ENCODE peak calls at places on chromosome X, in seven cellular contexts. D, K, E, B, Y, A and Z are unnamed samples.

GRCh38 chrX:124026529-124026928 is 65.0 kb downstream of the STAG2 start:
- DNase-seq in D (no peak), K (no peak), E (no peak), B (no peak), Y (no peak), A (no peak), Z (no peak)

GRCh38 chrX:10350991-10351390 is 194.2 kb downstream of the CLCN4 start:
- DNase-seq in D (peak), K (no peak), E (no peak), B (no peak), Y (no peak), A (no peak), Z (no peak)

GRCh38 chrX:139890991-139891700 is 41.7 kb downstream of the ATP11C start:
- DNase-seq in D (peak), K (no peak), E (no peak), B (no peak), Y (no peak), A (no peak), Z (no peak)

GRCh38 chrX:150508461-150509367 is 59.7 kb upstream of the MTM1 start:
- DNase-seq in D (peak), K (no peak), E (no peak), B (no peak), Y (peak), A (peak), Z (no peak)

GRCh38 chrX:1307626-1308340 is 28.8 kb upstream of the IL3RA start:
- DNase-seq in D (no peak), K (no peak), E (no peak), B (no peak), Y (no peak), A (no peak), Z (no peak)

GRCh38 chrX:20623448-20623847 is 356.7 kb upstream of the RPS6KA3 start:
- DNase-seq in D (no peak), K (no peak), E (peak), B (peak), Y (no peak), A (no peak), Z (no peak)

GRCh38 chrX:115023139-115023538 is 5.7 kb upstream of the IL13RA2 start:
- DNase-seq in D (peak), K (no peak), E (no peak), B (peak), Y (no peak), A (no peak), Z (peak)

GRCh38 chrX:50680990-50681389 is 133.0 kb downstream of the SHROOM4 start:
- DNase-seq in D (no peak), K (no peak), E (no peak), B (no peak), Y (no peak), A (no peak), Z (peak)

GRCh38 chrX:153820601-153821000 is 9.7 kb downstream of the PDZD4 start:
- DNase-seq in D (no peak), K (no peak), E (no peak), B (no peak), Y (no peak), A (no peak), Z (no peak)

GRCh38 chrX:50117477-50117876 is 83.3 kb downstream of the AKAP4 start:
- DNase-seq in D (no peak), K (no peak), E (no peak), B (no peak), Y (no peak), A (no peak), Z (no peak)

GRCh38 chrX:2584659-2585470 is 84.1 kb upstream of the DHRSX start:
- DNase-seq in D (no peak), K (no peak), E (no peak), B (no peak), Y (no peak), A (no peak), Z (no peak)

GRCh38 chrX:53080628-53081580 is 1.3 kb upstream of the TSPYL2 start:
- DNase-seq in D (peak), K (no peak), E (no peak), B (no peak), Y (peak), A (no peak), Z (no peak)

GRCh38 chrX:136630881-136631280 is 17.1 kb upstream of the CD40LG start:
- DNase-seq in D (no peak), K (no peak), E (no peak), B (no peak), Y (no peak), A (no peak), Z (no peak)

GRCh38 chrX:118528089-118528753 is 32.6 kb downstream of the DOCK11 start:
- DNase-seq in D (no peak), K (no peak), E (no peak), B (no peak), Y (no peak), A (no peak), Z (no peak)

GRCh38 chrX:54920610-54921426 is at the start of gene TRO:
- DNase-seq in D (peak), K (no peak), E (no peak), B (no peak), Y (peak), A (no peak), Z (peak)

GRCh38 chrX:38732866-38733265 is 68.4 kb upstream of the MID1IP1 start:
- DNase-seq in D (no peak), K (no peak), E (no peak), B (no peak), Y (no peak), A (no peak), Z (no peak)

GRCh38 chrX:48613502-48614160 is 16.3 kb downstream of the WDR13 start:
- DNase-seq in D (peak), K (no peak), E (no peak), B (no peak), Y (no peak), A (no peak), Z (no peak)

GRCh38 chrX:80879143-80879542 is 69.5 kb upstream of the BRWD3 start:
- DNase-seq in D (no peak), K (no peak), E (no peak), B (no peak), Y (no peak), A (no peak), Z (no peak)

GRCh38 chrX:35699642-35700041 is 98.5 kb upstream of the MAGEB16 start:
- DNase-seq in D (no peak), K (no peak), E (no peak), B (no peak), Y (no peak), A (no peak), Z (no peak)

GRCh38 chrX:49838374-49838773 is 9.3 kb downstream of the PAGE4 start:
- DNase-seq in D (peak), K (peak), E (peak), B (peak), Y (no peak), A (no peak), Z (peak)

GRCh38 chrX:133265331-133265730 is 47.2 kb upstream of the TFDP3 start:
- DNase-seq in D (no peak), K (peak), E (no peak), B (no peak), Y (no peak), A (no peak), Z (no peak)

GRCh38 chrX:2391869-2392606 is 108.7 kb downstream of the DHRSX start:
- DNase-seq in D (peak), K (peak), E (peak), B (peak), Y (no peak), A (no peak), Z (no peak)

GRCh38 chrX:153635788-153636668 is 11.0 kb upstream of the DUSP9 start:
- DNase-seq in D (no peak), K (peak), E (peak), B (no peak), Y (no peak), A (no peak), Z (peak)

GRCh38 chrX:77901506-77901905 is 2.2 kb downstream of the COX7B start:
- DNase-seq in D (no peak), K (no peak), E (no peak), B (no peak), Y (no peak), A (no peak), Z (no peak)

GRCh38 chrX:109880629-109881028 is 122.3 kb upstream of the TMEM164 start:
- DNase-seq in D (no peak), K (peak), E (no peak), B (no peak), Y (no peak), A (no peak), Z (peak)

GRCh38 chrX:21374994-21375794 is 976 bp downstream of the CNKSR2 start:
- DNase-seq in D (no peak), K (no peak), E (peak), B (no peak), Y (peak), A (no peak), Z (no peak)

GRCh38 chrX:3585719-3586118 is 127.7 kb downstream of the PRKX start:
- DNase-seq in D (no peak), K (no peak), E (no peak), B (no peak), Y (no peak), A (no peak), Z (no peak)

GRCh38 chrX:50211510-50211909 is 6.9 kb downstream of the CCNB3 start:
- DNase-seq in D (peak), K (no peak), E (no peak), B (no peak), Y (no peak), A (no peak), Z (peak)

GRCh38 chrX:11143931-11144678 is 33.0 kb downstream of the HCCS start:
- DNase-seq in D (peak), K (peak), E (peak), B (peak), Y (peak), A (peak), Z (peak)

GRCh38 chrX:69133561-69134542 is 31.4 kb downstream of the PJA1 start:
- DNase-seq in D (peak), K (peak), E (peak), B (peak), Y (no peak), A (no peak), Z (no peak)

GRCh38 chrX:100410083-100410590 is at the start of gene PCDH19:
- DNase-seq in D (peak), K (no peak), E (peak), B (no peak), Y (peak), A (peak), Z (peak)

GRCh38 chrX:69501433-69501832 is 2.7 kb upstream of the NALF2 start:
- DNase-seq in D (no peak), K (peak), E (no peak), B (peak), Y (no peak), A (no peak), Z (peak)

GRCh38 chrX:129493643-129494042 is 29.6 kb downstream of the SMARCA1 start:
- DNase-seq in D (peak), K (no peak), E (no peak), B (no peak), Y (no peak), A (no peak), Z (no peak)

GRCh38 chrX:101973066-101973465 is 41.2 kb upstream of the ZMAT1 start:
- DNase-seq in D (no peak), K (no peak), E (no peak), B (no peak), Y (no peak), A (no peak), Z (no peak)

GRCh38 chrX:8201896-8202331 is 30.8 kb upstream of the VCX2 start:
- DNase-seq in D (no peak), K (no peak), E (no peak), B (no peak), Y (peak), A (no peak), Z (no peak)

GRCh38 chrX:124151195-124151594 is 181.3 kb upstream of the TEX13D start:
- DNase-seq in D (no peak), K (no peak), E (no peak), B (no peak), Y (no peak), A (no peak), Z (no peak)

GRCh38 chrX:22032084-22032483 is at the start of gene PHEX:
- DNase-seq in D (no peak), K (no peak), E (no peak), B (no peak), Y (no peak), A (no peak), Z (no peak)

GRCh38 chrX:115348440-115349225 is 59.1 kb downstream of the LUZP4 start:
- DNase-seq in D (no peak), K (peak), E (no peak), B (no peak), Y (no peak), A (no peak), Z (no peak)

GRCh38 chrX:16137416-16138107 is 14.2 kb downstream of the GRPR start:
- DNase-seq in D (no peak), K (no peak), E (no peak), B (no peak), Y (no peak), A (no peak), Z (no peak)
- TF ChIP-seq POLR2A in D (no peak), K (no peak), E (no peak), B (no peak), Y (no peak), A (no peak), Z (no peak)

GRCh38 chrX:74420194-74421035 is 878 bp upstream of the SLC16A2 start:
- DNase-seq in D (peak), K (no peak), E (peak), B (no peak), Y (peak), A (peak), Z (no peak)
- TF ChIP-seq POLR2A in D (no peak), K (no peak), E (no peak), B (no peak), Y (peak), A (peak), Z (no peak)

GRCh38 chrX:120629667-120630537 is at the start of gene C1GALT1C1:
- DNase-seq in D (peak), K (peak), E (peak), B (peak), Y (peak), A (peak), Z (peak)
- TF ChIP-seq POLR2A in D (peak), K (peak), E (peak), B (peak), Y (no peak), A (peak), Z (peak)

GRCh38 chrX:40578039-40578438 is 2.7 kb upstream of the ATP6AP2 start:
- DNase-seq in D (no peak), K (peak), E (no peak), B (no peak), Y (no peak), A (no peak), Z (no peak)

GRCh38 chrX:40579880-40580536 is 762 bp upstream of the ATP6AP2 start:
- DNase-seq in D (no peak), K (no peak), E (peak), B (no peak), Y (no peak), A (no peak), Z (no peak)

GRCh38 chrX:40579139-40579538 is 1.6 kb upstream of the ATP6AP2 start:
- DNase-seq in D (no peak), K (no peak), E (no peak), B (no peak), Y (no peak), A (no peak), Z (no peak)

GRCh38 chrX:40581333-40581910 is 652 bp downstream of the ATP6AP2 start:
- DNase-seq in D (peak), K (no peak), E (peak), B (no peak), Y (no peak), A (no peak), Z (peak)

DNA sequence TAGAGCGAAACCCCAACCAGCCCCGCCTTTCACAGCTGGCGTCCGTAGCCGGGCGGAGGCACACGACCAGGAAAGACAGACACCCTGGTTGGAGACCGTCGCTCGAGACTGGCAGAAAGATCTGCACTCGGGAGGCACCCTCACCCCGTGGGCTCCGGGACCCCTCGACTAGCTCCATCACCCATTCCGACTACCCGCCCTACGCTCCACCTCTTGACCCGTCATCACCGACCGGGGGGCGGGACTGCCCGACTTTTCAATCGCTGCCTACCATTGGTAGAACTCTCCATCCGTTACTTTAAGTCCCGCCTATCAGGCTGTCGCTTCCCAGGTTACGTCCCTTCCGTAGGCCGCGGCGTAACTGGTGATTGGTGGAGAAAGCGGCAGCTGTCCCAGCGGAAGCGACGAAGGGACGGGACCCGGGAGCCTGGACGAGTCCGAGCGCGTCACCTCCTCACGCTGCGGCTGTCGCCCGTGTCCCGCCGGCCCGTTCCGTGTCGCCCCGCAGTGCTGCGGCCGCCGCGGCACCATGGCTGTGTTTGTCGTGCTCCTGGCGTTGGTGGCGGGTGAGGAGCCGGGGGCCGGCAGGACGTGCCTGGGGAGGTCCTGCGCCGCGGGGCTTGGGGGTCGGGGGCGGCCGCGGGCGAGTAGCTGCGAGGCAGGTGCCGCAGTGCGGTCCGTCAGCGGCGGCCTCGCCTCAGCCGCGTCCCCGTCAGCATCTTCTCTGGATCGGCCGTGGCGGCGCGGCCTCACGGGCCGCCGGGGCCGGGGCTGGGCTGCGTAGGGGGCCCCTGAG is at the start of gene ATP6AP2:
- DNase-seq in D (peak), K (peak), E (peak), B (peak), Y (peak), A (peak), Z (peak)
- TF ChIP-seq POLR2A in D (peak), K (peak), E (peak), B (no peak), Y (peak), A (peak), Z (peak)